ENCODE peak calls at places on chromosomes 2 and 18, in eight cellular contexts. F is psoas muscle, C is prostate gland, Y is ovary, T is heart left ventricle, L is cardiac fibroblast, O is mammary epithelial cell, N is pancreas. G is an unnamed sample.
A peak's percentile ranks its signal among the peaks of the same experiment; 100 is the strongest.

GRCh38 chr2:186540971-186541370 is 48.9 kb upstream of the ITGAV start:
- DNase-seq in C (no peak), N (no peak), O (no peak), Y (no peak), L (no peak), F (no peak), T (no peak), G (no peak)

GRCh38 chr2:88180594-88181240 is 10.6 kb downstream of the THNSL2 start:
- DNase-seq in Y (no peak), T (no peak), C (no peak), F (no peak), L (no peak), N (no peak), O (peak; percentile 81), G (peak; percentile 82)

GRCh38 chr2:8588831-8589191 is 93.0 kb upstream of the ID2 start:
- DNase-seq in L (no peak), T (no peak), N (no peak), O (no peak), F (no peak), Y (no peak), C (no peak), G (no peak)

GRCh38 chr2:236090027-236090382 is 78.2 kb downstream of the GBX2 start:
- DNase-seq in Y (no peak), N (no peak), O (no peak), T (no peak), C (no peak), F (no peak), L (no peak), G (no peak)

GRCh38 chr2:223203971-223204370 is 152.0 kb downstream of the KCNE4 start:
- DNase-seq in F (no peak), N (no peak), Y (no peak), L (peak; percentile 35), O (peak; percentile 32), T (no peak), C (no peak), G (no peak)

GRCh38 chr2:124317628-124318027 is 292.5 kb downstream of the CNTNAP5 start:
- DNase-seq in O (no peak), Y (no peak), C (no peak), L (no peak), N (no peak), F (no peak), T (no peak), G (no peak)

GRCh38 chr18:76455015-76455676 is 39.9 kb downstream of the ZNF516 start:
- DNase-seq in Y (no peak), T (peak; percentile 43), N (no peak), O (no peak), F (no peak), L (no peak), C (no peak), G (no peak)

GRCh38 chr2:63301481-63301880 is 250.9 kb downstream of the OTX1 start:
- DNase-seq in N (no peak), C (no peak), Y (no peak), T (no peak), F (no peak), L (peak; percentile 3), O (no peak), G (peak; percentile 11)

GRCh38 chr2:120990451-120990871 is 254.8 kb downstream of the GLI2 start:
- DNase-seq in C (no peak), L (no peak), Y (no peak), T (no peak), O (no peak), F (no peak), N (no peak), G (peak; percentile 35)

GRCh38 chr2:207253946-207254345 is 88.2 kb upstream of the KLF7 start:
- DNase-seq in Y (no peak), N (no peak), O (peak; percentile 85), F (no peak), T (no peak), C (no peak), L (peak; percentile 98), G (peak; percentile 88)

GRCh38 chr2:237695201-237695780 is 67.9 kb downstream of the LRRFIP1 start:
- DNase-seq in C (no peak), Y (no peak), L (peak; percentile 95), F (no peak), N (no peak), O (peak; percentile 92), T (no peak), G (peak; percentile 94)

GRCh38 chr18:37322497-37323035 is 243.0 kb downstream of the CELF4 start:
- DNase-seq in Y (peak; percentile 52), O (no peak), C (no peak), F (no peak), N (peak; percentile 52), T (no peak), L (peak; percentile 27), G (peak; percentile 53)

GRCh38 chr2:66433945-66434678 is 813 bp upstream of the MEIS1 start:
- DNase-seq in T (peak; percentile 81), Y (peak; percentile 85), L (peak; percentile 81), F (peak; percentile 80), C (peak; percentile 58), N (peak; percentile 76), O (peak; percentile 71), G (peak; percentile 68)

GRCh38 chr2:264493-265468 is at the start of gene ACP1:
- DNase-seq in Y (peak; percentile 96), T (peak; percentile 98), L (peak; percentile 93), O (peak; percentile 98), F (peak; percentile 96), C (peak; percentile 98), N (peak; percentile 100), G (peak; percentile 95)

GRCh38 chr2:136384541-136385303 is 266.8 kb upstream of the CXCR4 start:
- DNase-seq in Y (no peak), T (no peak), C (peak; percentile 20), N (no peak), L (peak; percentile 35), O (peak; percentile 40), F (no peak), G (peak; percentile 56)

GRCh38 chr2:239412914-239413603 is 12.2 kb upstream of the HDAC4 start:
- DNase-seq in F (no peak), L (no peak), O (no peak), N (no peak), T (no peak), Y (no peak), C (no peak), G (no peak)

GRCh38 chr18:60044290-60045006 is 144.7 kb downstream of the PMAIP1 start:
- DNase-seq in Y (no peak), L (peak; percentile 78), T (no peak), N (no peak), F (no peak), O (peak; percentile 73), C (no peak), G (peak; percentile 29)

GRCh38 chr2:43246641-43247040 is 20.2 kb upstream of the ZFP36L2 start:
- DNase-seq in O (no peak), Y (no peak), L (peak; percentile 27), T (no peak), F (no peak), N (no peak), C (no peak), G (no peak)

GRCh38 chr2:12424820-12425219 is 291.9 kb upstream of the TRIB2 start:
- DNase-seq in F (no peak), Y (peak; percentile 92), C (peak; percentile 8), T (no peak), L (no peak), O (no peak), N (peak; percentile 37), G (no peak)

GRCh38 chr2:64562148-64562784 is 38.1 kb downstream of the AFTPH start:
- DNase-seq in N (no peak), O (no peak), L (peak; percentile 51), C (no peak), Y (no peak), T (no peak), F (no peak), G (peak; percentile 34)
- TF ChIP-seq CTCF in N (peak; percentile 22), O (peak; percentile 29), L (peak; percentile 31), C (peak; percentile 44), Y (no peak), T (peak; percentile 33), F (peak; percentile 42), G (peak; percentile 27)

GRCh38 chr2:58866946-58867345 is 625.8 kb upstream of the FANCL start:
- DNase-seq in Y (no peak), O (no peak), T (no peak), L (no peak), F (no peak), N (no peak), C (no peak), G (no peak)

GRCh38 chr2:58870704-58871103 is 629.6 kb upstream of the FANCL start:
- DNase-seq in N (no peak), F (no peak), Y (no peak), O (no peak), L (no peak), T (no peak), C (no peak), G (peak; percentile 35)

GRCh38 chr2:58866527-58866926 is 625.4 kb upstream of the FANCL start:
- DNase-seq in Y (no peak), N (no peak), T (no peak), F (no peak), C (no peak), L (no peak), O (no peak), G (no peak)

GRCh38 chr2:58875462-58875861 is 634.3 kb upstream of the FANCL start:
- DNase-seq in C (no peak), L (no peak), O (no peak), F (no peak), T (no peak), N (no peak), Y (no peak), G (no peak)

GRCh38 chr2:58871469-58872142 is 630.5 kb upstream of the FANCL start:
- DNase-seq in T (no peak), C (no peak), Y (no peak), L (no peak), N (no peak), O (no peak), F (no peak), G (peak; percentile 18)
- TF ChIP-seq CTCF in T (no peak), C (no peak), Y (no peak), L (no peak), N (no peak), O (no peak), F (no peak), G (no peak)

GRCh38 chr2:178508646-178509045 is 28.4 kb downstream of the PLEKHA3 start:
- DNase-seq in C (no peak), N (no peak), O (no peak), Y (no peak), F (no peak), L (no peak), T (no peak), G (no peak)

GRCh38 chr2:178506524-178506923 is 26.3 kb downstream of the PLEKHA3 start:
- DNase-seq in T (no peak), C (no peak), N (no peak), O (no peak), F (no peak), L (no peak), Y (no peak), G (no peak)

GRCh38 chr2:178506949-178507348 is 26.7 kb downstream of the PLEKHA3 start:
- DNase-seq in Y (no peak), L (no peak), T (no peak), F (no peak), C (no peak), N (no peak), O (no peak), G (no peak)

GRCh38 chr2:178502751-178503150 is 22.5 kb downstream of the PLEKHA3 start:
- DNase-seq in L (no peak), Y (no peak), T (no peak), F (no peak), C (no peak), O (no peak), N (no peak), G (no peak)

GRCh38 chr2:178506101-178506500 is 25.8 kb downstream of the PLEKHA3 start:
- DNase-seq in C (no peak), T (no peak), L (no peak), Y (no peak), N (no peak), O (no peak), F (no peak), G (no peak)
- TF ChIP-seq CTCF in C (no peak), T (no peak), L (no peak), Y (no peak), N (no peak), O (no peak), F (no peak), G (no peak)

GRCh38 chr2:144848404-144848803 is 328.5 kb upstream of the ZEB2 start:
- DNase-seq in T (no peak), F (no peak), O (no peak), L (no peak), Y (no peak), N (no peak), C (no peak), G (no peak)
- TF ChIP-seq CTCF in T (no peak), F (no peak), O (no peak), L (no peak), Y (no peak), N (no peak), C (no peak), G (no peak)

G was measured in MCF 10A.